ENCODE peak calls at places on chromosomes 13 and 19, in four cellular contexts. One of them, this sample, is unnamed.
A peak's percentile ranks its signal among the peaks of the same experiment; 100 is the strongest.

GRCh38 chr13:110685305-110685704 is 20.6 kb downstream of the CARS2 start:
- DNase-seq in PC-3: no peak
- DNase-seq in uterus: peak; percentile 61
- DNase-seq in heart left ventricle: no peak
- DNase-seq in this sample: peak; percentile 74

GRCh38 chr19:35505956-35506355 is 7.5 kb downstream of the DMKN start:
- DNase-seq in heart left ventricle: no peak
- DNase-seq in PC-3: no peak
- DNase-seq in uterus: no peak
- DNase-seq in this sample: no peak

GRCh38 chr13:50726164-50726563 is 117.3 kb downstream of the DLEU7 start:
- DNase-seq in heart left ventricle: no peak
- DNase-seq in PC-3: no peak
- DNase-seq in uterus: no peak
- DNase-seq in this sample: no peak

GRCh38 chr19:6276447-6276846 is 3.3 kb downstream of the MLLT1 start:
- DNase-seq in heart left ventricle: peak; percentile 65
- DNase-seq in uterus: peak; percentile 80
- DNase-seq in PC-3: no peak
- DNase-seq in this sample: no peak

GRCh38 chr13:40440990-40441820 is 225.2 kb downstream of the FOXO1 start:
- DNase-seq in heart left ventricle: peak; percentile 92
- DNase-seq in uterus: peak; percentile 78
- DNase-seq in PC-3: no peak
- DNase-seq in this sample: no peak

GRCh38 chr13:75985132-75985531 is 349.0 kb downstream of the LMO7 start:
- DNase-seq in PC-3: no peak
- DNase-seq in heart left ventricle: no peak
- DNase-seq in uterus: no peak
- DNase-seq in this sample: no peak

GRCh38 chr19:33362508-33363228 is 10.8 kb upstream of the CEBPG start:
- DNase-seq in uterus: no peak
- DNase-seq in heart left ventricle: no peak
- DNase-seq in PC-3: no peak
- DNase-seq in this sample: no peak

GRCh38 chr19:1818549-1819195 is 6.6 kb upstream of the ATP8B3 start:
- DNase-seq in PC-3: no peak
- DNase-seq in heart left ventricle: no peak
- DNase-seq in uterus: no peak
- DNase-seq in this sample: no peak

GRCh38 chr13:113245858-113246791 is 36.7 kb downstream of the CUL4A start:
- DNase-seq in uterus: no peak
- DNase-seq in heart left ventricle: no peak
- DNase-seq in PC-3: peak; percentile 15
- DNase-seq in this sample: peak; percentile 24

GRCh38 chr19:49689133-49690072 is at the start of gene ADM5:
- DNase-seq in heart left ventricle: peak; percentile 58
- DNase-seq in uterus: peak; percentile 63
- DNase-seq in PC-3: peak; percentile 83
- DNase-seq in this sample: no peak

GRCh38 chr13:77310579-77311279 is 16.2 kb downstream of the MYCBP2 start:
- DNase-seq in PC-3: peak; percentile 15
- DNase-seq in uterus: no peak
- DNase-seq in heart left ventricle: no peak
- DNase-seq in this sample: no peak

GRCh38 chr19:19342086-19343015 is 21.7 kb downstream of the MAU2 start:
- DNase-seq in uterus: peak; percentile 32
- DNase-seq in PC-3: peak; percentile 64
- DNase-seq in heart left ventricle: peak; percentile 73
- DNase-seq in this sample: peak; percentile 23

GRCh38 chr13:74438911-74439310 is 304.7 kb upstream of the KLF12 start:
- DNase-seq in PC-3: no peak
- DNase-seq in uterus: no peak
- DNase-seq in heart left ventricle: no peak
- DNase-seq in this sample: no peak

GRCh38 chr13:51922771-51923480 is 61.2 kb downstream of the CCDC70 start:
- DNase-seq in heart left ventricle: no peak
- DNase-seq in PC-3: no peak
- DNase-seq in uterus: no peak
- DNase-seq in this sample: no peak

GRCh38 chr13:51925865-51926527 is 64.2 kb downstream of the CCDC70 start:
- DNase-seq in heart left ventricle: no peak
- DNase-seq in PC-3: no peak
- DNase-seq in uterus: no peak
- DNase-seq in this sample: no peak

GRCh38 chr13:51921790-51922740 is 60.3 kb downstream of the CCDC70 start:
- DNase-seq in uterus: no peak
- DNase-seq in PC-3: no peak
- DNase-seq in heart left ventricle: no peak
- DNase-seq in this sample: no peak

GRCh38 chr13:51924756-51925544 is 63.2 kb downstream of the CCDC70 start:
- DNase-seq in PC-3: no peak
- DNase-seq in uterus: no peak
- DNase-seq in heart left ventricle: no peak
- DNase-seq in this sample: no peak

DNA sequence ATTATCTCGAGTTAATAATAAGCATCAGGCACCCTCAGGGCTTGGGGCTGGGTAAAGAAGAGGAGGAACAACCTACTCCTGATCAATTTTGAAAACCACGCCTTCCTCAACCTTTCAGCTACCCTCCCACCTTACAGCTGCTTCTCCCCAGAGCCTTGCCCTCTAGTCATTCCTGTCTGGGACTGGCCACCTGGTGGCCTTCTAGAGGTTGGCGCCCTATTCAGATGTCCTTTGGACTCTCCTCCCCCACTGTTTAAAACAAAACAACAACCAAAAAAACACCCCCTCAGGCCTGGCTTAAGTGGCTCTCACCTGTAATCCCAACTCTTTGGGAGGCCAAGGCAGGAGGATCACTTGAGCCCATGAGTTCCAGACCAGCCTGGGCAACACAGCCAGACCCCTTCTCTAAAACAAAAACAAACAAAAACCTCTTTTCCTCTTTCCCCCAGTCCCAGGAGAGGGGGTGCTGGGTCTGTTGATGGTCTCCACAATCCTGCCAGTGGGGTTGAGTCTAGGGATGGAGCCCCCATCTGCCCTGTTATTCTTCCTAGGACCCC is 62.3 kb downstream of the CCDC70 start:
- DNase-seq in heart left ventricle: no peak
- DNase-seq in PC-3: peak; percentile 41
- DNase-seq in uterus: no peak
- DNase-seq in this sample: no peak
- H3K27ac ChIP-seq in heart left ventricle: no peak overlapping the region
- H3K27ac ChIP-seq in PC-3: no peak overlapping the region
- H3K27ac ChIP-seq in uterus: no peak overlapping the region
- H3K27ac ChIP-seq in this sample: no peak overlapping the region

GRCh38 chr13:30705672-30706071 is 29.7 kb upstream of the ALOX5AP start:
- DNase-seq in heart left ventricle: no peak
- DNase-seq in PC-3: peak; percentile 80
- DNase-seq in uterus: no peak
- DNase-seq in this sample: no peak
- H3K4me1 ChIP-seq in heart left ventricle: no peaks in the 10 kb centered on the region
- H3K4me1 ChIP-seq in PC-3: peaks cover 9% of the 10 kb centered on the region
- H3K4me1 ChIP-seq in uterus: no peaks in the 10 kb centered on the region
- H3K4me1 ChIP-seq in this sample: peaks cover 12% of the 10 kb centered on the region

GRCh38 chr13:25112856-25113255 is 16.9 kb downstream of the PABPC3 start:
- DNase-seq in heart left ventricle: no peak
- DNase-seq in uterus: no peak
- DNase-seq in PC-3: no peak
- DNase-seq in this sample: no peak
- H3K4me3 ChIP-seq in heart left ventricle: no peak overlapping the region
- H3K4me3 ChIP-seq in uterus: no peak overlapping the region
- H3K4me3 ChIP-seq in PC-3: no peak overlapping the region
- H3K4me3 ChIP-seq in this sample: no peak overlapping the region

GRCh38 chr19:56080669-56081401 is 40.3 kb downstream of the ZNF787 start:
- DNase-seq in heart left ventricle: peak; percentile 86
- DNase-seq in uterus: peak; percentile 45
- DNase-seq in PC-3: peak; percentile 59
- DNase-seq in this sample: peak; percentile 23
- H3K27ac ChIP-seq in heart left ventricle: no peak overlapping the region
- H3K27ac ChIP-seq in uterus: no peak overlapping the region
- H3K27ac ChIP-seq in PC-3: no peak overlapping the region
- H3K27ac ChIP-seq in this sample: no peak overlapping the region

This sample was measured in SJSA1.